ENCODE peak calls at places on chromosomes 6 and 20, in six cellular contexts. One of them, this sample, is unnamed. For H3K79me2, the result is how much of the 10 kb centered on the place peaks cover.

GRCh38 chr6:125074120-125074519 is 79.5 kb upstream of the TPD52L1 start:
- DNase-seq in neural progenitor cell: no peak
- DNase-seq in hepatocyte: no peak
- DNase-seq in K562: no peak
- DNase-seq in fibroblast of lung: no peak
- DNase-seq in PC-3: no peak
- DNase-seq in this sample: no peak

GRCh38 chr20:58514321-58515239 is 619 bp downstream of the APCDD1L start:
- DNase-seq in neural progenitor cell: peak
- DNase-seq in hepatocyte: no peak
- DNase-seq in K562: no peak
- DNase-seq in fibroblast of lung: peak
- DNase-seq in PC-3: no peak
- DNase-seq in this sample: peak

GRCh38 chr6:160027931-160028330 is 59.0 kb downstream of the IGF2R start:
- DNase-seq in K562: no peak
- DNase-seq in hepatocyte: no peak
- DNase-seq in fibroblast of lung: peak
- DNase-seq in neural progenitor cell: no peak
- DNase-seq in PC-3: no peak
- DNase-seq in this sample: no peak

GRCh38 chr6:125102411-125102810 is 51.2 kb upstream of the TPD52L1 start:
- DNase-seq in hepatocyte: no peak
- DNase-seq in PC-3: no peak
- DNase-seq in fibroblast of lung: no peak
- DNase-seq in neural progenitor cell: no peak
- DNase-seq in K562: no peak
- DNase-seq in this sample: no peak

GRCh38 chr20:50762435-50763201 is 31.2 kb downstream of the PARD6B start:
- DNase-seq in fibroblast of lung: peak
- DNase-seq in neural progenitor cell: no peak
- DNase-seq in hepatocyte: peak
- DNase-seq in K562: no peak
- DNase-seq in PC-3: peak
- DNase-seq in this sample: peak

GRCh38 chr6:124780621-124781020 is 181.6 kb upstream of the RNF217 start:
- DNase-seq in PC-3: no peak
- DNase-seq in fibroblast of lung: peak
- DNase-seq in neural progenitor cell: no peak
- DNase-seq in K562: no peak
- DNase-seq in hepatocyte: no peak
- DNase-seq in this sample: peak

GRCh38 chr20:53750827-53751393 is 157.3 kb upstream of the ZNF217 start:
- DNase-seq in fibroblast of lung: peak
- DNase-seq in hepatocyte: peak
- DNase-seq in K562: peak
- DNase-seq in PC-3: peak
- DNase-seq in neural progenitor cell: no peak
- DNase-seq in this sample: peak

GRCh38 chr6:129853996-129854711 is 7.0 kb downstream of the TMEM244 start:
- DNase-seq in PC-3: peak
- DNase-seq in fibroblast of lung: peak
- DNase-seq in neural progenitor cell: no peak
- DNase-seq in K562: peak
- DNase-seq in hepatocyte: no peak
- DNase-seq in this sample: peak

GRCh38 chr6:112879920-112880413 is 532.8 kb downstream of the RFPL4B start:
- DNase-seq in PC-3: no peak
- DNase-seq in neural progenitor cell: peak
- DNase-seq in fibroblast of lung: peak
- DNase-seq in hepatocyte: peak
- DNase-seq in K562: peak
- DNase-seq in this sample: peak

GRCh38 chr6:79506251-79506650 is 31.0 kb downstream of the LCA5 start:
- DNase-seq in neural progenitor cell: no peak
- DNase-seq in hepatocyte: no peak
- DNase-seq in K562: no peak
- DNase-seq in fibroblast of lung: peak
- DNase-seq in PC-3: peak
- DNase-seq in this sample: peak

GRCh38 chr6:14702678-14703077 is 543.2 kb upstream of the JARID2 start:
- DNase-seq in neural progenitor cell: no peak
- DNase-seq in hepatocyte: no peak
- DNase-seq in K562: no peak
- DNase-seq in fibroblast of lung: no peak
- DNase-seq in PC-3: no peak
- DNase-seq in this sample: no peak

GRCh38 chr6:15948930-15949900 is 179.7 kb upstream of the MYLIP start:
- DNase-seq in fibroblast of lung: peak
- DNase-seq in neural progenitor cell: no peak
- DNase-seq in PC-3: peak
- DNase-seq in K562: peak
- DNase-seq in hepatocyte: peak
- DNase-seq in this sample: peak

GRCh38 chr6:14729186-14729871 is 516.5 kb upstream of the JARID2 start:
- DNase-seq in K562: peak
- DNase-seq in fibroblast of lung: no peak
- DNase-seq in neural progenitor cell: peak
- DNase-seq in PC-3: no peak
- DNase-seq in hepatocyte: no peak
- DNase-seq in this sample: no peak

GRCh38 chr6:167409689-167410088 is 84.8 kb downstream of the TTLL2 start:
- DNase-seq in hepatocyte: no peak
- DNase-seq in neural progenitor cell: no peak
- DNase-seq in K562: no peak
- DNase-seq in fibroblast of lung: no peak
- DNase-seq in PC-3: no peak
- DNase-seq in this sample: no peak

GRCh38 chr6:43901330-43902230 is 131.6 kb downstream of the VEGFA start:
- DNase-seq in hepatocyte: no peak
- DNase-seq in K562: no peak
- DNase-seq in fibroblast of lung: no peak
- DNase-seq in neural progenitor cell: no peak
- DNase-seq in PC-3: no peak
- DNase-seq in this sample: no peak

GRCh38 chr6:130233332-130233731 is 10.6 kb upstream of the SAMD3 start:
- DNase-seq in PC-3: no peak
- DNase-seq in neural progenitor cell: peak
- DNase-seq in K562: no peak
- DNase-seq in hepatocyte: no peak
- DNase-seq in fibroblast of lung: peak
- DNase-seq in this sample: peak

GRCh38 chr6:162099685-162100084 is 627.9 kb downstream of the PRKN start:
- DNase-seq in K562: peak
- DNase-seq in hepatocyte: peak
- DNase-seq in PC-3: peak
- DNase-seq in fibroblast of lung: peak
- DNase-seq in neural progenitor cell: no peak
- DNase-seq in this sample: peak

GRCh38 chr20:61437280-61438206 is 185.5 kb downstream of the CDH4 start:
- DNase-seq in PC-3: no peak
- DNase-seq in fibroblast of lung: peak
- DNase-seq in neural progenitor cell: peak
- DNase-seq in hepatocyte: no peak
- DNase-seq in K562: no peak
- DNase-seq in this sample: peak

GRCh38 chr6:148932731-148933130 is 185.9 kb downstream of the UST start:
- DNase-seq in hepatocyte: no peak
- DNase-seq in neural progenitor cell: no peak
- DNase-seq in K562: no peak
- DNase-seq in fibroblast of lung: peak
- DNase-seq in PC-3: no peak
- DNase-seq in this sample: peak

GRCh38 chr20:52614036-52614863 is 357.9 kb upstream of the TSHZ2 start:
- DNase-seq in fibroblast of lung: peak
- DNase-seq in PC-3: no peak
- DNase-seq in hepatocyte: no peak
- DNase-seq in K562: no peak
- DNase-seq in neural progenitor cell: no peak
- DNase-seq in this sample: no peak

GRCh38 chr20:57657537-57658446 is 37.6 kb upstream of the ZBP1 start:
- DNase-seq in fibroblast of lung: no peak
- DNase-seq in neural progenitor cell: no peak
- DNase-seq in hepatocyte: no peak
- DNase-seq in PC-3: no peak
- DNase-seq in K562: no peak
- DNase-seq in this sample: no peak

DNA sequence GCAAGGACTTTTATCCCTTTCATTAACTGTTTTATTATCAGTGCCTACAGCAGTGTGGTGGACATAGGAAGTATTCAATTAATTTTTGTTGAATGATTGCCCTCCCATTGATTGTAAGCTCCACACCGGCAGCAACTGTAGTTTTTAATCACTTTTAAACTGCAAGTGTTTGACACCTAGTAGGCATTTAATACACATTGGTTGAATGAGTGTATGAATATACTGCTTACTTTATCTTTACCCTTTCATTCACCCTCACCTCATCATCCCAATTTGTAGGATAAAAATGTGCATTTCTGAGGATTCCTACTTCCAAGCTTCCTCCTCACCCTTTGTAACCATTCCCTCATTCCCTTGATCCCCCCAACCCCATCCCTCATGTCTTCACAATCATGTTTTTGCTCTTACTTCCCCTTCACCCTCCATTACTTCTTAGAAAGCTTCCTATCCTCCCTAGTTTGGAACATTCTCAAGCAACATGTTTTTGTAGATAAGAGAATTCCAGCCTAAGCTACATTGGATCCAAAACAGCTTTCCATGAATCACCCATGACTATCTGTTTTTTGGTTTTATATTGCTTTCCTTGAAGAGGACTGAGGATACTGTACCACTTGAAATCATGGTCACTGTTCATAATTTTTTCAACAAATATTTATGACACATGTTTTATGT is 955 bp upstream of the SLC26A8 start:
- DNase-seq in PC-3: no peak
- DNase-seq in hepatocyte: no peak
- DNase-seq in fibroblast of lung: peak
- DNase-seq in K562: peak
- DNase-seq in neural progenitor cell: no peak
- DNase-seq in this sample: peak
- H3K79me2 ChIP-seq in PC-3: under half
- H3K79me2 ChIP-seq in hepatocyte: under half
- H3K79me2 ChIP-seq in fibroblast of lung: under half
- H3K79me2 ChIP-seq in K562: under half
- H3K79me2 ChIP-seq in neural progenitor cell: under half
- H3K79me2 ChIP-seq in this sample: under half

DNA sequence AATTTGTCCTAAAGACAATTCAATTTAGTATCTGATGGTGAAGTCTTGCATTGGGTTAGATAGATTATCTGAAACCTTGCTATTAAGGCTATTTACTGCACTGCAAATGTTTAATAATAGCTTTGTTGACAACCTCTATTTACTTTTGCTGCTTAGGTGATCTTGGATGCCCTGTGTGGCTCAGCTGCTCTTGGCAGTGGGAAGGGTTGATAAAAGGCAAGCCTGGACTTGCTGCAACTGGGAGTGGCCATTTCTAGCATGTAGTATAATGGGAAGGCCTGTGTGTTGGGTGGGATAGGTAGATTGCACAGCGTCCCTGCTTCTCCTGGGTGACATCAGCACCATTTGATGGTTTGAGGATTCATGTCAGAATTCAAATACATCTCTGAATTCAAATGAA is 49.1 kb downstream of the ARMC2 start:
- DNase-seq in PC-3: peak
- DNase-seq in hepatocyte: no peak
- DNase-seq in fibroblast of lung: peak
- DNase-seq in K562: peak
- DNase-seq in neural progenitor cell: no peak
- DNase-seq in this sample: peak
- H3K79me2 ChIP-seq in PC-3: under half
- H3K79me2 ChIP-seq in hepatocyte: under half
- H3K79me2 ChIP-seq in fibroblast of lung: under half
- H3K79me2 ChIP-seq in K562: under half
- H3K79me2 ChIP-seq in neural progenitor cell: under half
- H3K79me2 ChIP-seq in this sample: under half

DNA sequence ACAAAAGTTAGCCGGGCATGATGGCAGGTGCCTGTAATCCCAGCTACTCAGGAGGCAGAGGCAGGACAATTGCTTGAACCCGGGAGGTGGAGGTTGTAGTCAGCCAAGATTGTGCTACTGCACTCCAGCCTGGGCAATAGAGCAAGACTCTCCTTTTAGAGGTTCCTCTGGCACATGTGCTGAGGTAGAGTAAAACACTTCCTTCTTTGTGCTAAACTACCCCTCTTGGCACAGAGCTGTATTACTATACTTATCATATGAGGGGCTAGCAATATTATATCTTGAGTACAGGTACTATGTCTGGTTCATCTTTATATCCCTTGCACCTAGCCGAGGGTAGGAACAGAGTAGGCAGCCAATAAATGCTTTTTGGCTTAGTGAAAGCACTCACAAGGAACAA is 40.2 kb upstream of the SAMHD1 start:
- DNase-seq in neural progenitor cell: no peak
- DNase-seq in fibroblast of lung: no peak
- DNase-seq in K562: no peak
- DNase-seq in PC-3: no peak
- DNase-seq in hepatocyte: no peak
- DNase-seq in this sample: no peak
- H3K79me2 ChIP-seq in neural progenitor cell: under half
- H3K79me2 ChIP-seq in fibroblast of lung: under half
- H3K79me2 ChIP-seq in K562: under half
- H3K79me2 ChIP-seq in PC-3: under half
- H3K79me2 ChIP-seq in hepatocyte: under half
- H3K79me2 ChIP-seq in this sample: under half

GRCh38 chr20:48784273-48784641 is 43.5 kb downstream of the PREX1 start:
- DNase-seq in PC-3: no peak
- DNase-seq in fibroblast of lung: no peak
- DNase-seq in hepatocyte: no peak
- DNase-seq in neural progenitor cell: no peak
- DNase-seq in K562: no peak
- DNase-seq in this sample: no peak

GRCh38 chr20:48782073-48782472 is 45.7 kb downstream of the PREX1 start:
- DNase-seq in hepatocyte: no peak
- DNase-seq in PC-3: no peak
- DNase-seq in fibroblast of lung: no peak
- DNase-seq in neural progenitor cell: no peak
- DNase-seq in K562: no peak
- DNase-seq in this sample: no peak

GRCh38 chr20:48783533-48784272 is 44.1 kb downstream of the PREX1 start:
- DNase-seq in fibroblast of lung: peak
- DNase-seq in hepatocyte: no peak
- DNase-seq in K562: no peak
- DNase-seq in neural progenitor cell: no peak
- DNase-seq in PC-3: no peak
- DNase-seq in this sample: no peak

GRCh38 chr20:48781634-48782033 is 46.2 kb downstream of the PREX1 start:
- DNase-seq in hepatocyte: no peak
- DNase-seq in fibroblast of lung: no peak
- DNase-seq in neural progenitor cell: no peak
- DNase-seq in PC-3: no peak
- DNase-seq in K562: no peak
- DNase-seq in this sample: no peak

DNA sequence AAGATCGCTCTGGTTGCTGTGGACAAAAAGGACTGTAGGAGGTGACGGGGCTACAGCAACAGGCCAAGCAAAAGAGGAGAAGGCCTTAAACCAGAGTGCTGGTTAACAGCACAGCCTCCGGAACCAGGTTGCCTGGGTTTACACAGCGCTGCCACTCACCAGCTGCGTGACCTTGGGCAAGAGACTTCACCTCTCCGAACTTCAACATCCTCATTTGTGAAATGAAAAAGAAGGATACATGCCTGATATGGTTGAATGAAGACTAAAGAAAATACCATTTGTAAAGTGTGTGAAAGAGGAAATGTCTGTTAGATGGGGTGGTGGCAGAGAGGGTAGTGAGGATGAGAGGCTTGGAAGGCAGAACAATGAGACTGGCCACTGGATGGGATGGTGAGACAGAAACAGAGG is 44.9 kb downstream of the PREX1 start:
- DNase-seq in K562: no peak
- DNase-seq in hepatocyte: no peak
- DNase-seq in fibroblast of lung: no peak
- DNase-seq in PC-3: no peak
- DNase-seq in neural progenitor cell: no peak
- DNase-seq in this sample: no peak
- H3K79me2 ChIP-seq in K562: under half
- H3K79me2 ChIP-seq in hepatocyte: under half
- H3K79me2 ChIP-seq in fibroblast of lung: under half
- H3K79me2 ChIP-seq in PC-3: under half
- H3K79me2 ChIP-seq in neural progenitor cell: under half
- H3K79me2 ChIP-seq in this sample: under half